ENCODE peak calls at places on chromosomes 13 and 19, in ten cellular contexts. N is heart right ventricle, K is upper lobe of left lung, G is OCI-LY7, W is SJSA1, X is tibial artery, C is HCT116, D is stomach, Z is osteoblast, R is WERI-Rb-1. P is an unnamed sample.
A peak's percentile ranks its signal among the peaks of the same experiment; 100 is the strongest.

GRCh38 chr19:44757057-44757734 is 8.7 kb downstream of the BCL3 start:
- DNase-seq in X (peak; percentile 94), D (peak; percentile 28), G (no peak), K (peak; percentile 87), R (no peak), Z (peak; percentile 81), N (peak; percentile 79), W (no peak), C (no peak), P (no peak)

GRCh38 chr19:15297416-15298224 is 34.7 kb downstream of the BRD4 start:
- DNase-seq in C (peak; percentile 59), X (no peak), K (no peak), D (no peak), W (no peak), Z (peak; percentile 79), G (peak; percentile 75), N (no peak), R (no peak), P (no peak)

GRCh38 chr19:3132971-3133792 is 2.7 kb upstream of the GNA15 start:
- DNase-seq in R (peak; percentile 34), X (peak; percentile 66), Z (peak; percentile 88), D (no peak), W (no peak), G (no peak), K (peak; percentile 52), N (no peak), C (no peak), P (no peak)

GRCh38 chr13:32783067-32783466 is 196.8 kb downstream of the PDS5B start:
- DNase-seq in N (no peak), G (peak; percentile 4), K (no peak), C (no peak), R (no peak), Z (no peak), W (no peak), X (no peak), D (no peak), P (no peak)

GRCh38 chr13:21060827-21061076 is 634 bp downstream of the LATS2 start:
- DNase-seq in N (peak; percentile 19), D (peak; percentile 29), X (peak; percentile 73), G (no peak), Z (no peak), R (no peak), C (no peak), W (no peak), K (peak; percentile 93), P (no peak)

GRCh38 chr13:40146586-40147240 is 491.3 kb downstream of the COG6 start:
- DNase-seq in Z (no peak), D (no peak), K (peak; percentile 30), W (no peak), C (no peak), X (no peak), G (peak; percentile 47), N (no peak), R (no peak), P (no peak)

GRCh38 chr13:98305670-98306069 is 128.6 kb upstream of the RNF113B start:
- DNase-seq in W (no peak), Z (no peak), N (no peak), D (no peak), R (no peak), X (no peak), K (no peak), C (no peak), G (no peak), P (no peak)

GRCh38 chr19:48746738-48747575 is at the start of gene IZUMO1:
- DNase-seq in D (peak; percentile 61), N (peak; percentile 94), K (peak; percentile 87), W (peak; percentile 87), G (peak; percentile 77), C (peak; percentile 59), R (peak; percentile 85), Z (peak; percentile 99), X (peak; percentile 77), P (no peak)

GRCh38 chr13:59394526-59394925 is 769.2 kb downstream of the DIAPH3 start:
- DNase-seq in K (no peak), G (no peak), C (no peak), R (no peak), D (no peak), N (no peak), W (no peak), Z (no peak), X (no peak), P (no peak)

GRCh38 chr19:45762870-45763631 is 6.0 kb downstream of the SIX5 start:
- DNase-seq in G (no peak), C (no peak), Z (peak; percentile 86), R (no peak), D (no peak), W (no peak), K (no peak), N (no peak), X (no peak), P (no peak)

GRCh38 chr13:45362939-45363338 is 22.0 kb upstream of the TPT1 start:
- DNase-seq in X (no peak), R (no peak), W (no peak), D (no peak), G (peak; percentile 10), K (no peak), N (no peak), Z (no peak), C (no peak), P (no peak)

GRCh38 chr19:7515471-7516226 is at the start of gene ZNF358:
- DNase-seq in C (no peak), D (peak; percentile 78), X (peak; percentile 89), N (peak; percentile 70), K (peak; percentile 95), R (peak; percentile 54), G (no peak), W (peak; percentile 84), Z (peak; percentile 100), P (peak; percentile 53)

GRCh38 chr19:13154241-13154778 is 4.1 kb downstream of the IER2 start:
- DNase-seq in N (peak; percentile 94), W (peak; percentile 92), C (no peak), G (peak; percentile 60), R (peak; percentile 36), X (peak; percentile 98), D (peak; percentile 89), Z (peak; percentile 96), K (peak; percentile 91), P (peak; percentile 96)

GRCh38 chr13:51995677-51996551 is 15.3 kb downstream of the ATP7B start:
- DNase-seq in R (peak; percentile 66), C (no peak), Z (peak; percentile 77), K (no peak), N (peak; percentile 23), W (no peak), G (no peak), D (peak; percentile 74), X (no peak), P (no peak)

GRCh38 chr19:38707512-38708114 is 36.7 kb downstream of the CAPN12 start:
- DNase-seq in C (no peak), G (no peak), D (peak; percentile 94), R (no peak), K (no peak), W (no peak), X (no peak), Z (peak; percentile 85), N (peak; percentile 84), P (peak; percentile 87)

GRCh38 chr13:49494645-49495044 is 1.1 kb upstream of the PHF11 start:
- DNase-seq in C (no peak), K (no peak), R (no peak), G (peak; percentile 14), D (no peak), W (no peak), Z (no peak), N (no peak), X (no peak), P (no peak)
- H3K4me3 ChIP-seq in C (peak overlapping the region; percentile 50), K (peak overlapping the region; percentile 69), R (no peak overlapping the region), G (peak overlapping the region; percentile 76), D (peak overlapping the region; percentile 50), W (peak overlapping the region; percentile 50), Z (peak overlapping the region; percentile 70), N (peak overlapping the region; percentile 74), X (peak overlapping the region; percentile 66), P (peak overlapping the region; percentile 81)

DNA sequence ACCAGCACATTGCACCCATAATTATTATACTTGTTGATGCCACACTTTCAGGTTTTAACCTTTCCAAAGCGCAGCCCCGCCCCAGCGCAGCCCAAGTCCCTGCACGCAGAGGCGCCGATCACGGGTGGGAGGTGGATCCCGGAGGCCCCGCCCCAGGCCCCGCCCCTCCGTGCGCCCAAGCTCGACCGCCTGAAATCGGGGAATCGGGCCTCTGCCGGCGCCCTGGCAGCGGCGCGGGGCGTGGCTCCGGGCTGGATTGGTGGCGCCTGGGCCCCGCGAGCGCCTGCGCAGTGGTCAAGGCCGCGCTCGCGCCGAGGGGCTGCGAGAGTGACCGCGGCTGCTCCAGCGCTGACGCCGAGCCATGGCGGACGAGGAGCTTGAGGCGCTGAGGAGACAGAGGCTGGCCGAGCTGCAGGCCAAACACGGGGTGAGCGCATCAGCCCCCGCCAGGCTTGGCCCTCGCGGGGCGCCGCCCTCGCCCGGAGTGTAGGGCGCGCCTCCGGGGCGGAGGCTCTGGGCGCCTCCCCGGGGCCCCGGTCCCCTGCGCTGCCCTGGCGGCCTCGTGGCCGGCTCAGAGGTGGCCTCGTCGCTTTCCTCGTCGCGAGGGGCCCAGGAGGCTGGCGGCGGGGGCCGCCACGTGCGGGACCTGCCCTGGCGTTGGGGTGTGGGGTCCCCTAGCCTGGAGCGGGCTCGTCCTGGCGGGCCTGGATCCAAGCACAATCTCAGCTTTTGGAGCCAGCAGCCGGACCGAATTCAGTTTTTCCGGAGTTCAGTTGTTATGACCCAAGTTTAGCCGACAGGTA is at the start of gene PDCD5:
- DNase-seq in K (peak; percentile 100), Z (peak; percentile 100), D (peak; percentile 97), G (peak; percentile 95), C (peak; percentile 82), W (peak; percentile 95), X (peak; percentile 98), R (peak; percentile 96), N (peak; percentile 96), P (peak; percentile 94)
- H3K4me3 ChIP-seq in K (peak within 1 kb of the TSS; percentile 83), Z (peak within 1 kb of the TSS; percentile 89), D (peak within 1 kb of the TSS; percentile 92), G (peak within 1 kb of the TSS; percentile 93), C (peak within 1 kb of the TSS; percentile 95), W (peak within 1 kb of the TSS; percentile 94), X (peak within 1 kb of the TSS; percentile 100), R (peak within 1 kb of the TSS; percentile 97), N (peak within 1 kb of the TSS; percentile 97), P (peak within 1 kb of the TSS; percentile 92)

GRCh38 chr13:74883834-74884233 is 598.1 kb downstream of the TBC1D4 start:
- DNase-seq in Z (no peak), K (no peak), W (no peak), G (peak; percentile 1), X (no peak), R (no peak), C (no peak), D (no peak), N (no peak), P (no peak)
- H3K4me3 ChIP-seq in Z (no peak overlapping the region), K (no peak overlapping the region), W (no peak overlapping the region), G (no peak overlapping the region), X (no peak overlapping the region), R (no peak overlapping the region), C (no peak overlapping the region), D (no peak overlapping the region), N (no peak overlapping the region), P (no peak overlapping the region)

DNA sequence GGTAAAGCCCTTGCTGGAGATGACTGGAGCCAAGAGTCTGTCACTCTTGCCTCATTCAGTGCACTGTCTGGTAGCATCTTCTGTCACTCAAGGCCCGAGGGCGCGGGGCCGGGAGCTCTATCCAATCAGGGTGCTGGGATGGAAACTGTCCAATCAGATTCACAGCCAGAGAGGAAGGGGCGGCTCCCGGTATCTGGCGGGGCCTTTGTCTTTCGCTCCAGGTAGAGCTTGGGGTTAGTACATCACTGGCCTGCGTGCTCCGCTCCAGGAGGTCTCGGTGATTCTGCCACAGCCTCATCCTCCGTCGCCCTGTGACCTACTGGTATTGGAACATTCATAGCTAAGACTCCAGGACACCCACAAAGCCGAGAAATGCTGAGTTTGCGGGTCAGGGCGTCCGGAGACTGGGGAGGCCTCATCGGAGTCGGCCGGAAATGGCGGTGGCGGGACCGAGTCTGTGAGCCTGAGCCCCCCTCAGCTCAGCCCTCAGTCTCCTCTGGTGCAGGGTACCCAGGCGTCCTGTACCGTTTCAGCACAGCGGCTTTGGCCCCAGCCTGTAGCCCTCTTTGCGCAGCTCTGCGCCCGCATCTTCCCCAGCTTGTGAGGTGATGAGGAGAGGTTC is 20.6 kb upstream of the ZNF430 start:
- DNase-seq in C (no peak), W (peak; percentile 39), K (peak; percentile 84), G (peak; percentile 93), R (peak; percentile 75), X (peak; percentile 84), Z (peak; percentile 98), N (peak; percentile 91), D (peak; percentile 53), P (peak; percentile 97)
- H3K4me3 ChIP-seq in C (no peak overlapping the region), W (no peak overlapping the region), K (peak overlapping the region; percentile 48), G (peak overlapping the region; percentile 75), R (peak overlapping the region; percentile 42), X (peak overlapping the region; percentile 48), Z (peak overlapping the region; percentile 85), N (peak overlapping the region; percentile 39), D (peak overlapping the region; percentile 40), P (peak overlapping the region; percentile 68)

P was measured in breast epithelium.